ENCODE peak calls at places on chromosome 17, in four cellular contexts. M is IMR-90, I is endodermal cell, W is mesenchymal stem cell. H is an unnamed sample. For H3K4me1, the result is how much of the 10 kb centered on the place peaks cover.

GRCh38 chr17:81911969-81912368 is 770 bp upstream of the PCYT2 start:
- DNase-seq in M (no peak), I (no peak), W (no peak), H (no peak)

GRCh38 chr17:36918260-36918691 is 19.0 kb upstream of the LHX1 start:
- DNase-seq in M (peak), I (peak), W (no peak), H (no peak)

GRCh38 chr17:73261952-73262675 is 434 bp upstream of the CPSF4L start:
- DNase-seq in M (no peak), I (peak), W (no peak), H (no peak)

GRCh38 chr17:46038937-46039336 is 39.9 kb downstream of the STH start:
- DNase-seq in M (no peak), I (no peak), W (no peak), H (no peak)

GRCh38 chr17:72730091-72730490 is 362.4 kb downstream of the SLC39A11 start:
- DNase-seq in M (peak), I (no peak), W (no peak), H (no peak)

GRCh38 chr17:36550491-36551417 is 6.0 kb downstream of the GGNBP2 start:
- DNase-seq in M (no peak), I (no peak), W (no peak), H (no peak)

GRCh38 chr17:29929006-29929543 is 953 bp downstream of the SSH2 start:
- DNase-seq in M (no peak), I (peak), W (peak), H (no peak)

GRCh38 chr17:60165976-60166375 is 16.2 kb downstream of the CA4 start:
- DNase-seq in M (no peak), I (peak), W (no peak), H (no peak)

GRCh38 chr17:33328129-33328528 is 35.0 kb upstream of the ASIC2 start:
- DNase-seq in M (peak), I (peak), W (peak), H (no peak)

GRCh38 chr17:10618202-10618635 is 38.9 kb downstream of the MYH3 start:
- DNase-seq in M (peak), I (peak), W (peak), H (peak)

GRCh38 chr17:36900130-36900590 is 37.1 kb upstream of the LHX1 start:
- DNase-seq in M (no peak), I (no peak), W (no peak), H (no peak)

GRCh38 chr17:29243792-29244191 is 2.9 kb upstream of the CRYBA1 start:
- DNase-seq in M (peak), I (peak), W (peak), H (no peak)

GRCh38 chr17:14317383-14317782 is 16.5 kb downstream of the HS3ST3B1 start:
- DNase-seq in M (no peak), I (peak), W (no peak), H (no peak)

GRCh38 chr17:61335845-61336655 is 63.6 kb upstream of the TBX2 start:
- DNase-seq in M (peak), I (no peak), W (no peak), H (no peak)

GRCh38 chr17:10117581-10118001 is 80.8 kb downstream of the GAS7 start:
- DNase-seq in M (peak), I (peak), W (no peak), H (peak)

GRCh38 chr17:65489413-65490170 is 71.9 kb downstream of the AXIN2 start:
- DNase-seq in M (no peak), I (no peak), W (no peak), H (no peak)

GRCh38 chr17:5003214-5003867 is 5.6 kb downstream of the KIF1C start:
- DNase-seq in M (no peak), I (no peak), W (no peak), H (no peak)

GRCh38 chr17:12765544-12765943 is 23.8 kb upstream of the ARHGAP44 start:
- DNase-seq in M (peak), I (no peak), W (peak), H (peak)

GRCh38 chr17:14360851-14361250 is 60.0 kb downstream of the HS3ST3B1 start:
- DNase-seq in M (no peak), I (peak), W (no peak), H (no peak)

GRCh38 chr17:30244853-30245385 is 9.4 kb upstream of the SLC6A4 start:
- DNase-seq in M (peak), I (no peak), W (peak), H (no peak)

GRCh38 chr17:75706042-75706728 is 15.1 kb upstream of the ITGB4 start:
- DNase-seq in M (no peak), I (no peak), W (no peak), H (no peak)

GRCh38 chr17:42321555-42321954 is 33.3 kb downstream of the STAT5A start:
- DNase-seq in M (no peak), I (no peak), W (no peak), H (no peak)

GRCh38 chr17:42517516-42517915 is 18.5 kb upstream of the NAGLU start:
- DNase-seq in M (peak), I (peak), W (peak), H (peak)

GRCh38 chr17:66834919-66835454 is at the start of gene CACNG5:
- DNase-seq in M (no peak), I (peak), W (no peak), H (no peak)

GRCh38 chr17:50249887-50250286 is 24.4 kb upstream of the TMEM92 start:
- DNase-seq in M (no peak), I (no peak), W (no peak), H (no peak)

GRCh38 chr17:31525801-31526549 is 134.5 kb downstream of the RAB11FIP4 start:
- DNase-seq in M (no peak), I (peak), W (peak), H (no peak)

GRCh38 chr17:52158450-52159042 is at the start of gene CA10:
- DNase-seq in M (no peak), I (peak), W (no peak), H (no peak)

GRCh38 chr17:56176101-56176500 is 22.8 kb downstream of the ANKFN1 start:
- DNase-seq in M (peak), I (no peak), W (peak), H (no peak)

GRCh38 chr17:27559506-27559931 is 71.5 kb upstream of the LGALS9 start:
- DNase-seq in M (peak), I (no peak), W (peak), H (no peak)

GRCh38 chr17:69430488-69430887 is 16.0 kb downstream of the MAP2K6 start:
- DNase-seq in M (no peak), I (no peak), W (peak), H (no peak)

GRCh38 chr17:50380369-50381259 is 7.6 kb downstream of the EME1 start:
- DNase-seq in M (no peak), I (no peak), W (no peak), H (no peak)

GRCh38 chr17:76074390-76075363 is at the start of gene GALR2:
- DNase-seq in M (no peak), I (peak), W (no peak), H (no peak)

GRCh38 chr17:79781691-79782575 is 4.0 kb downstream of the CBX2 start:
- DNase-seq in M (no peak), I (no peak), W (no peak), H (no peak)
- H3K4me3 ChIP-seq in M (no peak), I (no peak), W (no peak), H (no peak)

GRCh38 chr17:57349533-57350227 is 93.4 kb downstream of the MSI2 start:
- DNase-seq in M (peak), I (no peak), W (no peak), H (no peak)
- H3K4me1 ChIP-seq in M (under half), I (under half), W (under half), H (under half)

GRCh38 chr17:2192367-2193028 is 111.1 kb downstream of the SMG6 start:
- DNase-seq in M (peak), I (no peak), W (peak), H (peak)
- H3K27ac ChIP-seq in M (peak), I (no peak), W (peak), H (peak)

DNA sequence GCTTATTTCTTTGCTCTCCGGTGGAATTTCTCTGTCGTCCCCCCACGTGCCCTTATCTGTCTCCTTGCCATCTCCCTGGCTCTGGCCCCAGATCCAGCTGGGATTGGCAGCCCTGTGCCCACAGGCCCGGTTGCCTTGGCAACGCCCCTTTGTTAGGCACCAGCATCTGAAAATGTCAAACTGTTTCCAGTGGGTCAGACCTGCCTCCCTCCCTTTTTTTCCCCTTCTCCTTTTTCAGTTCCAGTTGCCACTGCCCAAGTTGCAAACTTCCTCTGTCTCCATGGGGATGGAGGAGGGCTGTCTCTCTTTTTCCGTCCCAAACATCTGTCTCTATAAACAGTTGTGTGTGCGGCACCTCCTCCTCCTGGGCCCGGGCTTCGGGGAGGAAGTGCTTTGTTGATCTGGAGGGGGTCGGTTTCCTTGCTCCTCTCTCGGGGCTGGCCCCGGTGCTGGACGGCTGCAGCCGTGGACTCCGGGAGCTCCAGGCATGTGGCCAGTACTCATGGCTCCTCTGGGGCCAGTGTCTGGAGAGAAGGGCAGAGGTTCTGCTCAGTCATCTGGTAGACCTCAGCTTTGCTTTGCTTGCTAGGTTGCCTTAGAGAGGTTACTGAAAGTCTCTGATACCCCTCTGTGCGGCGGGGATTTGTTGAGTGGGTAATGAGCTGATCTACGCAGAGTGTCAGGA is 35.3 kb downstream of the SOCS3 start:
- DNase-seq in M (peak), I (peak), W (peak), H (peak)
- H3K4me3 ChIP-seq in M (no peak), I (no peak), W (peak), H (no peak)

DNA sequence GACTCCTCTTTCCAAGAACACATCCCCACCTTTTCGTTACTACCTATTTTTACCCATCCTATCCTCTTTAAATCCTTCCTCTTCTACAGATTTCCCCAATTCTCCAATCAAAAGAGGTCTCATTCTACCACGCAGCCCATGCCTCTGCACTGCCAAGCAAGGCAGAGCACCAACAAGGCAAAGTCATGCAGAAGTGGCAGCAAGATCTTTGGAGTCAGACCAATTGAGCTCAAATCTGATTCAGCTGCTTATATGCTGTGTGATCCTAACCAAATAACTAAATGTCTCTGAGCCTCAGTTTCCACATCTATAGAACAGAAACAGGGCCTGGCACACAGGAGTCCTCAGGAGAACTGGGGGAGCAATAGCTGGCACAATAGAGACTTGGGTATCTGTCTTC is 41.0 kb downstream of the TOM1L2 start:
- DNase-seq in M (no peak), I (no peak), W (no peak), H (no peak)
- H3K4me1 ChIP-seq in M (under half), I (under half), W (under half), H (under half)

GRCh38 chr17:9004132-9004960 is 17.0 kb upstream of the NTN1 start:
- DNase-seq in M (no peak), I (peak), W (no peak), H (peak)
- H3K27ac ChIP-seq in M (no peak), I (no peak), W (no peak), H (no peak)

GRCh38 chr17:47850692-47851573 is at the start of gene SP6:
- DNase-seq in M (peak), I (peak), W (peak), H (no peak)
- H3K4me3 ChIP-seq in M (no peak), I (peak), W (peak), H (peak)